ENCODE peak calls at places on chromosomes 3 and 15, in four cellular contexts. H is T-helper 1 cell; F is stimulated activated CD4-positive, alpha-beta T cell treated with anti-CD3 and anti-CD28 coated beads, Interleukin-1b, Interleukin-23, amount 100 ng/mL, for 1 hour; I is CD8-positive, alpha-beta memory T cell. S is an unnamed sample.
A peak's percentile ranks its signal among the peaks of the same experiment; 100 is the strongest.

GRCh38 chr3:129485681-129486056 is 42.8 kb upstream of the RHO start:
- DNase-seq in H (no peak), F (no peak), I (no peak), S (no peak)

GRCh38 chr3:39000008-39000450 is 51.7 kb downstream of the SCN11A start:
- DNase-seq in H (no peak), F (no peak), I (peak; percentile 13), S (no peak)

GRCh38 chr3:45659661-45660566 is 29.3 kb upstream of the SACM1L start:
- DNase-seq in H (peak; percentile 40), F (no peak), I (peak; percentile 21), S (peak; percentile 23)

GRCh38 chr3:43477600-43477999 is 144.2 kb downstream of the ANO10 start:
- DNase-seq in H (peak; percentile 47), F (peak; percentile 42), I (peak; percentile 83), S (peak; percentile 23)

GRCh38 chr15:70170096-70170699 is 72.5 kb upstream of the TLE3 start:
- DNase-seq in H (no peak), F (no peak), I (no peak), S (no peak)

GRCh38 chr15:79314811-79315210 is 3.9 kb downstream of the TMED3 start:
- DNase-seq in H (no peak), F (no peak), I (no peak), S (no peak)

GRCh38 chr3:87503901-87504498 is 227.6 kb upstream of the POU1F1 start:
- DNase-seq in H (no peak), F (no peak), I (no peak), S (no peak)

GRCh38 chr15:79370716-79371115 is 59.8 kb downstream of the TMED3 start:
- DNase-seq in H (no peak), F (no peak), I (no peak), S (no peak)

GRCh38 chr15:88610756-88611231 is 10.3 kb upstream of the AEN start:
- DNase-seq in H (no peak), F (no peak), I (no peak), S (no peak)

GRCh38 chr3:165196577-165197561 is 685 bp upstream of the SLITRK3 start:
- DNase-seq in H (no peak), F (no peak), I (no peak), S (no peak)

GRCh38 chr15:78394981-78395619 is 42.9 kb upstream of the IREB2 start:
- DNase-seq in H (no peak), F (no peak), I (no peak), S (no peak)

GRCh38 chr3:170419301-170420087 is 826 bp downstream of the CLDN11 start:
- DNase-seq in H (no peak), F (no peak), I (no peak), S (no peak)

GRCh38 chr3:46183330-46183729 is 24.8 kb downstream of the CCR1 start:
- DNase-seq in H (no peak), F (no peak), I (no peak), S (no peak)

GRCh38 chr15:22810735-22811338 is 24.4 kb downstream of the NIPA1 start:
- DNase-seq in H (no peak), F (no peak), I (no peak), S (no peak)

GRCh38 chr3:126389112-126389791 is 5.5 kb upstream of the CFAP100 start:
- DNase-seq in H (peak; percentile 6), F (no peak), I (peak; percentile 6), S (peak; percentile 14)

GRCh38 chr15:79682285-79682684 is 214.5 kb downstream of the MTHFS start:
- DNase-seq in H (no peak), F (no peak), I (no peak), S (no peak)

GRCh38 chr3:58994746-58995330 is 55.0 kb downstream of the CFAP20DC start:
- DNase-seq in H (peak; percentile 17), F (no peak), I (no peak), S (no peak)

GRCh38 chr15:89912674-89913396 is at the start of gene ARPIN:
- DNase-seq in H (no peak), F (no peak), I (no peak), S (no peak)

GRCh38 chr15:100318880-100319279 is 22.9 kb downstream of the ADAMTS17 start:
- DNase-seq in H (no peak), F (no peak), I (no peak), S (no peak)

GRCh38 chr3:100641471-100642032 is 32.2 kb downstream of the ADGRG7 start:
- DNase-seq in H (no peak), F (no peak), I (no peak), S (no peak)

GRCh38 chr15:95733931-95734330 is 596.6 kb upstream of the NR2F2 start:
- DNase-seq in H (no peak), F (no peak), I (no peak), S (no peak)

GRCh38 chr3:176403531-176403930 is 793.8 kb downstream of the TBL1XR1 start:
- DNase-seq in H (no peak), F (no peak), I (no peak), S (no peak)

GRCh38 chr15:94411279-94411678 is 179.9 kb downstream of the MCTP2 start:
- DNase-seq in H (no peak), F (no peak), I (no peak), S (no peak)